ENCODE peak calls at places on chromosomes 1 and 21, in ten cellular contexts. One of them, this sample, is unnamed.

GRCh38 chr1:219174672-219175564 is 1.2 kb downstream of the LYPLAL1 start:
- DNase-seq in A673: peak; percentile 25
- DNase-seq in left ventricle myocardium inferior: no peak
- DNase-seq in psoas muscle: peak; percentile 38
- DNase-seq in ovary: peak; percentile 39
- DNase-seq in endodermal cell: peak; percentile 73
- DNase-seq in upper lobe of right lung: no peak
- DNase-seq in tibial artery: peak; percentile 60
- DNase-seq in brain microvascular endothelial cell: peak; percentile 76
- DNase-seq in PC-3: peak; percentile 60
- DNase-seq in this sample: peak; percentile 52

GRCh38 chr1:206808615-206809014 is 36.3 kb upstream of the IL10 start:
- DNase-seq in psoas muscle: no peak
- DNase-seq in upper lobe of right lung: no peak
- DNase-seq in PC-3: peak; percentile 72
- DNase-seq in tibial artery: no peak
- DNase-seq in left ventricle myocardium inferior: no peak
- DNase-seq in ovary: no peak
- DNase-seq in brain microvascular endothelial cell: peak; percentile 13
- DNase-seq in A673: peak; percentile 27
- DNase-seq in endodermal cell: peak; percentile 80
- DNase-seq in this sample: peak; percentile 42

GRCh38 chr1:22204989-22205913 is 62.4 kb upstream of the WNT4 start:
- DNase-seq in psoas muscle: peak; percentile 38
- DNase-seq in left ventricle myocardium inferior: no peak
- DNase-seq in upper lobe of right lung: no peak
- DNase-seq in tibial artery: no peak
- DNase-seq in PC-3: no peak
- DNase-seq in brain microvascular endothelial cell: no peak
- DNase-seq in ovary: peak; percentile 59
- DNase-seq in endodermal cell: peak; percentile 18
- DNase-seq in A673: no peak
- DNase-seq in this sample: no peak

GRCh38 chr21:45390831-45391742 is 13.9 kb upstream of the COL18A1 start:
- DNase-seq in upper lobe of right lung: peak; percentile 50
- DNase-seq in ovary: peak; percentile 25
- DNase-seq in tibial artery: peak; percentile 55
- DNase-seq in endodermal cell: no peak
- DNase-seq in A673: no peak
- DNase-seq in PC-3: no peak
- DNase-seq in psoas muscle: peak; percentile 13
- DNase-seq in left ventricle myocardium inferior: peak; percentile 7
- DNase-seq in brain microvascular endothelial cell: no peak
- DNase-seq in this sample: no peak

GRCh38 chr21:35212393-35213127 is 163.5 kb upstream of the RUNX1 start:
- DNase-seq in A673: no peak
- DNase-seq in PC-3: peak; percentile 50
- DNase-seq in psoas muscle: no peak
- DNase-seq in upper lobe of right lung: no peak
- DNase-seq in brain microvascular endothelial cell: no peak
- DNase-seq in ovary: no peak
- DNase-seq in endodermal cell: no peak
- DNase-seq in tibial artery: no peak
- DNase-seq in left ventricle myocardium inferior: no peak
- DNase-seq in this sample: no peak

GRCh38 chr1:53705446-53706096 is 33.4 kb downstream of the GLIS1 start:
- DNase-seq in tibial artery: no peak
- DNase-seq in A673: no peak
- DNase-seq in left ventricle myocardium inferior: no peak
- DNase-seq in ovary: no peak
- DNase-seq in endodermal cell: no peak
- DNase-seq in PC-3: no peak
- DNase-seq in brain microvascular endothelial cell: no peak
- DNase-seq in upper lobe of right lung: no peak
- DNase-seq in psoas muscle: no peak
- DNase-seq in this sample: no peak

GRCh38 chr1:51973587-51974474 is 16.7 kb downstream of the RAB3B start:
- DNase-seq in brain microvascular endothelial cell: no peak
- DNase-seq in tibial artery: no peak
- DNase-seq in upper lobe of right lung: no peak
- DNase-seq in A673: no peak
- DNase-seq in left ventricle myocardium inferior: no peak
- DNase-seq in psoas muscle: no peak
- DNase-seq in ovary: no peak
- DNase-seq in PC-3: peak; percentile 49
- DNase-seq in endodermal cell: no peak
- DNase-seq in this sample: no peak

GRCh38 chr1:30068787-30069472 is 654.5 kb downstream of the MATN1 start:
- DNase-seq in tibial artery: peak; percentile 35
- DNase-seq in brain microvascular endothelial cell: no peak
- DNase-seq in A673: no peak
- DNase-seq in upper lobe of right lung: peak; percentile 33
- DNase-seq in ovary: no peak
- DNase-seq in left ventricle myocardium inferior: no peak
- DNase-seq in PC-3: peak; percentile 53
- DNase-seq in endodermal cell: no peak
- DNase-seq in psoas muscle: no peak
- DNase-seq in this sample: no peak

GRCh38 chr1:208007319-208007937 is 96.5 kb upstream of the CD34 start:
- DNase-seq in PC-3: no peak
- DNase-seq in psoas muscle: no peak
- DNase-seq in left ventricle myocardium inferior: no peak
- DNase-seq in endodermal cell: no peak
- DNase-seq in A673: no peak
- DNase-seq in upper lobe of right lung: no peak
- DNase-seq in tibial artery: no peak
- DNase-seq in ovary: no peak
- DNase-seq in brain microvascular endothelial cell: no peak
- DNase-seq in this sample: no peak

GRCh38 chr1:240468616-240469015 is 143.3 kb downstream of the GREM2 start:
- DNase-seq in endodermal cell: no peak
- DNase-seq in psoas muscle: no peak
- DNase-seq in A673: no peak
- DNase-seq in tibial artery: no peak
- DNase-seq in upper lobe of right lung: no peak
- DNase-seq in left ventricle myocardium inferior: no peak
- DNase-seq in ovary: no peak
- DNase-seq in brain microvascular endothelial cell: no peak
- DNase-seq in PC-3: no peak
- DNase-seq in this sample: no peak

GRCh38 chr1:6889875-6890480 is 104.7 kb downstream of the CAMTA1 start:
- DNase-seq in tibial artery: no peak
- DNase-seq in brain microvascular endothelial cell: peak; percentile 60
- DNase-seq in ovary: peak; percentile 58
- DNase-seq in A673: peak; percentile 66
- DNase-seq in endodermal cell: peak; percentile 84
- DNase-seq in psoas muscle: no peak
- DNase-seq in PC-3: peak; percentile 69
- DNase-seq in left ventricle myocardium inferior: no peak
- DNase-seq in upper lobe of right lung: no peak
- DNase-seq in this sample: peak; percentile 24

GRCh38 chr21:41171210-41171609 is 3.2 kb downstream of the BACE2 start:
- DNase-seq in ovary: no peak
- DNase-seq in tibial artery: peak; percentile 74
- DNase-seq in psoas muscle: no peak
- DNase-seq in endodermal cell: no peak
- DNase-seq in upper lobe of right lung: peak; percentile 75
- DNase-seq in A673: no peak
- DNase-seq in left ventricle myocardium inferior: peak; percentile 25
- DNase-seq in PC-3: peak; percentile 93
- DNase-seq in brain microvascular endothelial cell: no peak
- DNase-seq in this sample: no peak

GRCh38 chr1:67174716-67175284 is 8.5 kb downstream of the IL23R start:
- DNase-seq in endodermal cell: no peak
- DNase-seq in A673: no peak
- DNase-seq in brain microvascular endothelial cell: no peak
- DNase-seq in ovary: no peak
- DNase-seq in PC-3: no peak
- DNase-seq in upper lobe of right lung: no peak
- DNase-seq in tibial artery: no peak
- DNase-seq in left ventricle myocardium inferior: no peak
- DNase-seq in psoas muscle: no peak
- DNase-seq in this sample: no peak

GRCh38 chr1:43027977-43028376 is 69.3 kb upstream of the SLC2A1 start:
- DNase-seq in tibial artery: no peak
- DNase-seq in brain microvascular endothelial cell: no peak
- DNase-seq in upper lobe of right lung: no peak
- DNase-seq in left ventricle myocardium inferior: no peak
- DNase-seq in A673: no peak
- DNase-seq in ovary: no peak
- DNase-seq in PC-3: no peak
- DNase-seq in psoas muscle: no peak
- DNase-seq in endodermal cell: no peak
- DNase-seq in this sample: no peak

GRCh38 chr1:32307313-32307712 is 15.4 kb downstream of the HDAC1 start:
- DNase-seq in endodermal cell: no peak
- DNase-seq in PC-3: peak; percentile 32
- DNase-seq in psoas muscle: no peak
- DNase-seq in brain microvascular endothelial cell: peak; percentile 33
- DNase-seq in upper lobe of right lung: no peak
- DNase-seq in tibial artery: no peak
- DNase-seq in A673: no peak
- DNase-seq in left ventricle myocardium inferior: no peak
- DNase-seq in ovary: no peak
- DNase-seq in this sample: no peak

GRCh38 chr1:69197816-69198215 is 369.9 kb upstream of the LRRC7 start:
- DNase-seq in A673: no peak
- DNase-seq in brain microvascular endothelial cell: no peak
- DNase-seq in upper lobe of right lung: no peak
- DNase-seq in left ventricle myocardium inferior: no peak
- DNase-seq in tibial artery: no peak
- DNase-seq in endodermal cell: no peak
- DNase-seq in PC-3: no peak
- DNase-seq in psoas muscle: no peak
- DNase-seq in ovary: no peak
- DNase-seq in this sample: no peak

GRCh38 chr1:205003358-205004145 is 39.5 kb upstream of the CNTN2 start:
- DNase-seq in A673: no peak
- DNase-seq in left ventricle myocardium inferior: no peak
- DNase-seq in ovary: no peak
- DNase-seq in upper lobe of right lung: no peak
- DNase-seq in PC-3: no peak
- DNase-seq in psoas muscle: no peak
- DNase-seq in brain microvascular endothelial cell: no peak
- DNase-seq in endodermal cell: no peak
- DNase-seq in tibial artery: no peak
- DNase-seq in this sample: no peak

GRCh38 chr1:1910033-1910465 is 5.0 kb upstream of the CALML6 start:
- DNase-seq in PC-3: no peak
- DNase-seq in upper lobe of right lung: no peak
- DNase-seq in ovary: no peak
- DNase-seq in endodermal cell: no peak
- DNase-seq in tibial artery: no peak
- DNase-seq in brain microvascular endothelial cell: no peak
- DNase-seq in left ventricle myocardium inferior: no peak
- DNase-seq in A673: no peak
- DNase-seq in psoas muscle: no peak
- DNase-seq in this sample: no peak
- H3K4me3 ChIP-seq in PC-3: peak overlapping the region; percentile 68
- H3K4me3 ChIP-seq in upper lobe of right lung: peak overlapping the region; percentile 71
- H3K4me3 ChIP-seq in ovary: no peak overlapping the region
- H3K4me3 ChIP-seq in endodermal cell: peak overlapping the region; percentile 74
- H3K4me3 ChIP-seq in tibial artery: peak overlapping the region; percentile 79
- H3K4me3 ChIP-seq in brain microvascular endothelial cell: peak overlapping the region; percentile 57
- H3K4me3 ChIP-seq in left ventricle myocardium inferior: peak overlapping the region; percentile 87
- H3K4me3 ChIP-seq in A673: no peak overlapping the region
- H3K4me3 ChIP-seq in psoas muscle: peak overlapping the region; percentile 88
- H3K4me3 ChIP-seq in this sample: peak overlapping the region; percentile 92

DNA sequence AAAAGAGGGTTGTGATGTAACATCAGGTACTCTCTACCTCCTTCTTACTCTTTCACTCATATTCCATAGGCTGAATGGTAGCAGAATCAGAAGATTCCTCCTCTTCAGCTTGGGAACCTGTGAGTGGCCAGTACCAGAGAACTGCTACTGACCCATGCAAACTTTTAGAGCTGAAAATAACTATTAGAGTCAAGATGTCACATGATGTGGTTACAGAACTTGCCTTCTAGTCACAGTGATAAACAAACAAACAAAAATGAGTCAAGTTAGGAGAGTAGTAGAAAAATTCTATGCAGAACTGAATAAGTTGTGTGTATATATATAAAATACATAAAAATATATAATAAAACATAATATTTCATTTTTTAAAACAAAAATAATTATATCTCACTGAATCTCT is 47.6 kb upstream of the RGS1 start:
- DNase-seq in brain microvascular endothelial cell: no peak
- DNase-seq in A673: no peak
- DNase-seq in ovary: no peak
- DNase-seq in tibial artery: no peak
- DNase-seq in endodermal cell: no peak
- DNase-seq in PC-3: no peak
- DNase-seq in psoas muscle: no peak
- DNase-seq in left ventricle myocardium inferior: no peak
- DNase-seq in upper lobe of right lung: no peak
- DNase-seq in this sample: no peak
- H3K27ac ChIP-seq in brain microvascular endothelial cell: no peak overlapping the region
- H3K27ac ChIP-seq in A673: no peak overlapping the region
- H3K27ac ChIP-seq in ovary: no peak overlapping the region
- H3K27ac ChIP-seq in tibial artery: no peak overlapping the region
- H3K27ac ChIP-seq in endodermal cell: no peak overlapping the region
- H3K27ac ChIP-seq in PC-3: no peak overlapping the region
- H3K27ac ChIP-seq in psoas muscle: no peak overlapping the region
- H3K27ac ChIP-seq in left ventricle myocardium inferior: no peak overlapping the region
- H3K27ac ChIP-seq in upper lobe of right lung: no peak overlapping the region
- H3K27ac ChIP-seq in this sample: no peak overlapping the region

DNA sequence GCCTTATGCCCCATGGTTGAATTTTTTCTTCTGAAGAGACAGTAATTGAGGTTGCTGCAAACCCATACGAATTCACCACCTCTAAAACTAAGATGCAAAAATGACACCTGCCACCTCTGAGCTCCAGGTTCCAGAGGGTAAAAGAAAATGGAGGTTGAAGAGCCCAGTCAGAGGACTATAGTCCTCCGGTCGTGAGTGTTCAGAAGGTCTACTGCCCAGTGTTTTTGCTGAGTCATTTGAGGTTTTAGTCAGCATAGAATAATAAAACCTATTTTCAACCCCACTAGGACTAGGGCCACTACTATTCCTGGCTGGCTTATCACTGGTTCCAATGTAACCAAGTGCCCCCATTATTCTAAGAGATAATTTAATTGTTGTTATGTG is 12.9 kb upstream of the SLAMF7 start:
- DNase-seq in psoas muscle: no peak
- DNase-seq in PC-3: peak; percentile 58
- DNase-seq in tibial artery: no peak
- DNase-seq in ovary: no peak
- DNase-seq in endodermal cell: no peak
- DNase-seq in left ventricle myocardium inferior: no peak
- DNase-seq in A673: no peak
- DNase-seq in upper lobe of right lung: no peak
- DNase-seq in brain microvascular endothelial cell: no peak
- DNase-seq in this sample: no peak
- H3K4me3 ChIP-seq in psoas muscle: no peak overlapping the region
- H3K4me3 ChIP-seq in PC-3: no peak overlapping the region
- H3K4me3 ChIP-seq in tibial artery: no peak overlapping the region
- H3K4me3 ChIP-seq in ovary: no peak overlapping the region
- H3K4me3 ChIP-seq in endodermal cell: no peak overlapping the region
- H3K4me3 ChIP-seq in left ventricle myocardium inferior: no peak overlapping the region
- H3K4me3 ChIP-seq in A673: no peak overlapping the region
- H3K4me3 ChIP-seq in upper lobe of right lung: no peak overlapping the region
- H3K4me3 ChIP-seq in brain microvascular endothelial cell: no peak overlapping the region
- H3K4me3 ChIP-seq in this sample: no peak overlapping the region

GRCh38 chr1:168921514-168922106 is 184.9 kb upstream of the ATP1B1 start:
- DNase-seq in left ventricle myocardium inferior: no peak
- DNase-seq in brain microvascular endothelial cell: no peak
- DNase-seq in PC-3: no peak
- DNase-seq in ovary: no peak
- DNase-seq in upper lobe of right lung: no peak
- DNase-seq in endodermal cell: no peak
- DNase-seq in A673: no peak
- DNase-seq in psoas muscle: no peak
- DNase-seq in tibial artery: no peak
- DNase-seq in this sample: no peak
- H3K27ac ChIP-seq in left ventricle myocardium inferior: peak overlapping the region; percentile 66
- H3K27ac ChIP-seq in brain microvascular endothelial cell: no peak overlapping the region
- H3K27ac ChIP-seq in PC-3: peak overlapping the region; percentile 99
- H3K27ac ChIP-seq in ovary: no peak overlapping the region
- H3K27ac ChIP-seq in upper lobe of right lung: peak overlapping the region; percentile 64
- H3K27ac ChIP-seq in endodermal cell: no peak overlapping the region
- H3K27ac ChIP-seq in A673: no peak overlapping the region
- H3K27ac ChIP-seq in psoas muscle: no peak overlapping the region
- H3K27ac ChIP-seq in tibial artery: no peak overlapping the region
- H3K27ac ChIP-seq in this sample: peak overlapping the region; percentile 43

This sample was measured in Peyer's patch.